ENCODE peak calls at places on chromosomes 13 and 19, in four cellular contexts. N, S, M and P are unnamed samples.

GRCh38 chr13:99371956-99372355 is 64.8 kb upstream of the GPR183 start:
- DNase-seq in N (no peak), S (peak; percentile 31), M (no peak), P (no peak)

GRCh38 chr13:44165895-44166496 is 207.6 kb upstream of the SERP2 start:
- DNase-seq in N (no peak), S (no peak), M (peak; percentile 57), P (no peak)

GRCh38 chr13:109330123-109330522 is 456.3 kb downstream of the IRS2 start:
- DNase-seq in N (no peak), S (no peak), M (no peak), P (no peak)

GRCh38 chr19:10820173-10820572 is 15.8 kb downstream of the TMED1 start:
- DNase-seq in N (no peak), S (no peak), M (peak; percentile 43), P (no peak)

GRCh38 chr13:109917422-109917821 is 131.0 kb upstream of the IRS2 start:
- DNase-seq in N (no peak), S (no peak), M (no peak), P (no peak)

GRCh38 chr19:13099073-13099999 is 3.3 kb downstream of the LYL1 start:
- DNase-seq in N (no peak), S (no peak), M (peak; percentile 87), P (no peak)

GRCh38 chr19:40240332-40240731 is 13.8 kb upstream of the CCNP start:
- DNase-seq in N (no peak), S (no peak), M (no peak), P (no peak)

GRCh38 chr13:32139251-32139650 is 107.7 kb downstream of the FRY start:
- DNase-seq in N (no peak), S (no peak), M (no peak), P (no peak)